ENCODE peak calls at places on chromosomes 6 and 20, in seven cellular contexts. M is stimulated activated CD4-positive, alpha-beta T cell treated with anti-CD3 and anti-CD28 coated beads, Interleukin-1b, Interleukin-23, amount 100 ng/mL, for 24 hours; O is RKO; E is activated B cell treated with CpG ODN at 0.5 μM for 24 hours; A is activated T-helper 2 cell treated with anti-CD3 and anti-CD28 coated beads, Interferon-gamma antibody, Interleukin-2, Interleukin-4, amounts not matched to agents 10 μg/mL and 5 μg/mL and 100 μg/mL, durations not matched to agents 14 hours and 24 hours and 36 hours; T is heart left ventricle; Y is GM23338. B is an unnamed sample.

GRCh38 chr20:8724884-8725283 is 344.0 kb upstream of the PLCB4 start:
- DNase-seq in Y (no peak), M (no peak), O (no peak), E (no peak), T (no peak), A (no peak), B (no peak)

GRCh38 chr6:14640631-14641030 is 523.1 kb downstream of the CD83 start:
- DNase-seq in A (no peak), M (no peak), Y (peak), E (no peak), T (no peak), O (no peak), B (no peak)

GRCh38 chr6:112202639-112203341 is 51.6 kb downstream of the LAMA4 start:
- DNase-seq in M (no peak), A (no peak), Y (no peak), E (no peak), O (no peak), T (no peak), B (no peak)

GRCh38 chr20:58389324-58389967 is 417 bp downstream of the VAPB start:
- DNase-seq in T (peak), E (no peak), Y (peak), O (peak), M (no peak), A (no peak), B (no peak)

GRCh38 chr6:106099235-106099537 is 13.1 kb downstream of the PRDM1 start:
- DNase-seq in M (no peak), T (no peak), A (no peak), O (peak), Y (no peak), E (no peak), B (no peak)

GRCh38 chr6:227074-227782 is 65.1 kb upstream of the DUSP22 start:
- DNase-seq in O (no peak), A (no peak), T (no peak), Y (no peak), E (no peak), M (no peak), B (no peak)

GRCh38 chr6:119156742-119157494 is 78.5 kb upstream of the FAM184A start:
- DNase-seq in Y (no peak), A (no peak), M (no peak), O (no peak), T (no peak), E (no peak), B (no peak)

GRCh38 chr6:121592955-121593665 is 157.7 kb downstream of the GJA1 start:
- DNase-seq in T (no peak), E (no peak), Y (no peak), M (no peak), O (no peak), A (no peak), B (no peak)

GRCh38 chr6:170545405-170545804 is 7.7 kb downstream of the PSMB1 start:
- DNase-seq in O (no peak), T (no peak), Y (no peak), A (no peak), E (no peak), M (no peak), B (no peak)

GRCh38 chr20:32356935-32357868 is 929 bp upstream of the ASXL1 start:
- DNase-seq in Y (peak), E (no peak), O (peak), M (no peak), A (no peak), T (peak), B (peak)

GRCh38 chr20:49245921-49246740 is 26.9 kb downstream of the DDX27 start:
- DNase-seq in T (no peak), Y (peak), E (no peak), M (no peak), A (no peak), O (peak), B (no peak)

GRCh38 chr6:165451845-165452244 is 142.4 kb upstream of the C6orf118 start:
- DNase-seq in O (no peak), M (no peak), A (no peak), T (no peak), Y (no peak), E (no peak), B (no peak)

GRCh38 chr6:163780993-163781392 is 366.5 kb downstream of the QKI start:
- DNase-seq in T (peak), Y (peak), O (no peak), E (no peak), A (no peak), M (no peak), B (no peak)

GRCh38 chr6:7910654-7911344 is at the start of gene TXNDC5:
- DNase-seq in A (peak), T (peak), Y (peak), M (peak), E (peak), O (peak), B (peak)

GRCh38 chr6:93416575-93417420 is 2.6 kb downstream of the EPHA7 start:
- DNase-seq in Y (peak), T (peak), E (no peak), O (no peak), M (no peak), A (no peak), B (peak)

GRCh38 chr6:17353440-17354175 is 39.8 kb upstream of the CAP2 start:
- DNase-seq in E (no peak), A (no peak), Y (no peak), M (no peak), O (no peak), T (no peak), B (no peak)

GRCh38 chr6:41275489-41275888 is 11.0 kb downstream of the TREM1 start:
- DNase-seq in O (no peak), M (no peak), E (no peak), A (no peak), T (no peak), Y (no peak), B (no peak)

GRCh38 chr6:106275692-106276091 is 49.9 kb downstream of the ATG5 start:
- DNase-seq in O (no peak), T (no peak), M (no peak), A (no peak), Y (peak), E (no peak), B (no peak)

GRCh38 chr6:8219352-8219943 is 117.1 kb upstream of the EEF1E1 start:
- DNase-seq in E (no peak), M (peak), O (peak), Y (peak), A (no peak), T (peak), B (peak)